ENCODE peak calls at places on chromosome 11, in four cellular contexts. C is activated CD4-positive, alpha-beta T cell treated with anti-CD3 and anti-CD28 coated beads for 24 hours; Q is DMS153; B is Right ventricle myocardium superior. T is an unnamed sample.

GRCh38 chr11:2208691-2209369 is 37.2 kb upstream of the TH start:
- DNase-seq in C (no peak), Q (peak), B (peak), T (peak)

GRCh38 chr11:62145261-62145871 is 21.6 kb downstream of the INCENP start:
- DNase-seq in C (no peak), Q (no peak), B (peak), T (no peak)

GRCh38 chr11:70191495-70192140 is 11.5 kb upstream of the FADD start:
- DNase-seq in C (peak), Q (peak), B (peak), T (peak)

GRCh38 chr11:86255896-86256295 is 11.3 kb downstream of the EED start:
- DNase-seq in C (no peak), Q (no peak), B (no peak), T (no peak)

GRCh38 chr11:110376711-110377324 is 52.9 kb upstream of the FDX1 start:
- DNase-seq in C (no peak), Q (peak), B (peak), T (peak)

GRCh38 chr11:127492025-127492424 is 491.5 kb upstream of the KIRREL3 start:
- DNase-seq in C (no peak), Q (peak), B (no peak), T (no peak)

GRCh38 chr11:64686466-64687175 is 36.4 kb downstream of the NRXN2 start:
- DNase-seq in C (no peak), Q (no peak), B (no peak), T (no peak)

GRCh38 chr11:75024764-75025211 is 36.1 kb downstream of the NEU3 start:
- DNase-seq in C (no peak), Q (no peak), B (no peak), T (no peak)

GRCh38 chr11:23573430-23573829 is 713.2 kb upstream of the CCDC179 start:
- DNase-seq in C (no peak), Q (no peak), B (no peak), T (no peak)

GRCh38 chr11:70098936-70099335 is 20.8 kb downstream of the ANO1 start:
- DNase-seq in C (no peak), Q (no peak), B (peak), T (no peak)

GRCh38 chr11:7575841-7576451 is 62.1 kb downstream of the PPFIBP2 start:
- DNase-seq in C (no peak), Q (no peak), B (no peak), T (no peak)

GRCh38 chr11:2150206-2150847 is 10.7 kb downstream of the INS start:
- DNase-seq in C (no peak), Q (no peak), B (no peak), T (no peak)

GRCh38 chr11:59076876-59077571 is 9.1 kb upstream of the GLYATL1B start:
- DNase-seq in C (no peak), Q (no peak), B (no peak), T (no peak)

GRCh38 chr11:106961518-106961917 is 56.8 kb downstream of the GUCY1A2 start:
- DNase-seq in C (no peak), Q (no peak), B (no peak), T (no peak)

GRCh38 chr11:103806130-103806900 is 230.1 kb upstream of the DDI1 start:
- DNase-seq in C (no peak), Q (no peak), B (no peak), T (no peak)

GRCh38 chr11:32266611-32267010 is 168.7 kb downstream of the WT1 start:
- DNase-seq in C (no peak), Q (no peak), B (no peak), T (no peak)

GRCh38 chr11:19790831-19791552 is 78.4 kb downstream of the NAV2 start:
- DNase-seq in C (no peak), Q (no peak), B (no peak), T (no peak)

GRCh38 chr11:13717331-13717730 is 48.9 kb downstream of the FAR1 start:
- DNase-seq in C (no peak), Q (no peak), B (no peak), T (no peak)

GRCh38 chr11:33742249-33742851 is 6.1 kb upstream of the CD59 start:
- DNase-seq in C (no peak), Q (no peak), B (no peak), T (no peak)

GRCh38 chr11:100576044-100577021 is 110.8 kb upstream of the ARHGAP42 start:
- DNase-seq in C (no peak), Q (peak), B (no peak), T (no peak)

GRCh38 chr11:86039094-86039493 is 29.8 kb downstream of the PICALM start:
- DNase-seq in C (no peak), Q (no peak), B (no peak), T (no peak)

GRCh38 chr11:128929468-128929867 is 13.2 kb downstream of the TP53AIP1 start:
- DNase-seq in C (no peak), Q (no peak), B (no peak), T (no peak)

GRCh38 chr11:110130642-110131238 is 37.5 kb downstream of the ZC3H12C start:
- DNase-seq in C (no peak), Q (peak), B (no peak), T (peak)